ENCODE peak calls at places on chromosome 3, in five cellular contexts. One of them, this sample, is unnamed.

GRCh38 chr3:119294889-119295769 is 946 bp downstream of the ARHGAP31 start:
- DNase-seq in psoas muscle: peak; percentile 31
- DNase-seq in ovary: peak; percentile 47
- DNase-seq in uterus: peak; percentile 35
- DNase-seq in H9: peak; percentile 57
- DNase-seq in this sample: peak; percentile 43

GRCh38 chr3:45582407-45582806 is 12.1 kb upstream of the LIMD1 start:
- DNase-seq in psoas muscle: no peak
- DNase-seq in ovary: no peak
- DNase-seq in uterus: no peak
- DNase-seq in H9: no peak
- DNase-seq in this sample: no peak

GRCh38 chr3:11769704-11770103 is 77.0 kb downstream of the TAMM41 start:
- DNase-seq in psoas muscle: no peak
- DNase-seq in ovary: no peak
- DNase-seq in uterus: no peak
- DNase-seq in H9: no peak
- DNase-seq in this sample: no peak

GRCh38 chr3:35596611-35597010 is 42.7 kb upstream of the ARPP21 start:
- DNase-seq in psoas muscle: no peak
- DNase-seq in ovary: no peak
- DNase-seq in uterus: no peak
- DNase-seq in H9: no peak
- DNase-seq in this sample: no peak

GRCh38 chr3:73094127-73094526 is 32.7 kb downstream of the EBLN2 start:
- DNase-seq in psoas muscle: no peak
- DNase-seq in ovary: no peak
- DNase-seq in uterus: no peak
- DNase-seq in H9: peak; percentile 43
- DNase-seq in this sample: no peak

GRCh38 chr3:116280130-116280740 is 165.1 kb downstream of the LSAMP start:
- DNase-seq in psoas muscle: no peak
- DNase-seq in ovary: no peak
- DNase-seq in uterus: no peak
- DNase-seq in H9: no peak
- DNase-seq in this sample: no peak

GRCh38 chr3:75042941-75043340 is 428.5 kb upstream of the CNTN3 start:
- DNase-seq in psoas muscle: no peak
- DNase-seq in ovary: no peak
- DNase-seq in uterus: no peak
- DNase-seq in H9: peak; percentile 45
- DNase-seq in this sample: no peak

GRCh38 chr3:18297131-18297530 is 128.0 kb downstream of the SATB1 start:
- DNase-seq in psoas muscle: no peak
- DNase-seq in ovary: no peak
- DNase-seq in uterus: no peak
- DNase-seq in H9: no peak
- DNase-seq in this sample: no peak

GRCh38 chr3:133447751-133448477 is 48.1 kb downstream of the BFSP2 start:
- DNase-seq in psoas muscle: no peak
- DNase-seq in ovary: no peak
- DNase-seq in uterus: no peak
- DNase-seq in H9: no peak
- DNase-seq in this sample: no peak

GRCh38 chr3:124768812-124769211 is 38.6 kb downstream of the UMPS start:
- DNase-seq in psoas muscle: no peak
- DNase-seq in ovary: no peak
- DNase-seq in uterus: no peak
- DNase-seq in H9: no peak
- DNase-seq in this sample: peak; percentile 68
- TF ChIP-seq CTCF in psoas muscle: peak; percentile 32
- TF ChIP-seq CTCF in ovary: no peak
- TF ChIP-seq CTCF in uterus: no peak
- TF ChIP-seq CTCF in H9: peak; percentile 53
- TF ChIP-seq CTCF in this sample: peak; percentile 53

DNA sequence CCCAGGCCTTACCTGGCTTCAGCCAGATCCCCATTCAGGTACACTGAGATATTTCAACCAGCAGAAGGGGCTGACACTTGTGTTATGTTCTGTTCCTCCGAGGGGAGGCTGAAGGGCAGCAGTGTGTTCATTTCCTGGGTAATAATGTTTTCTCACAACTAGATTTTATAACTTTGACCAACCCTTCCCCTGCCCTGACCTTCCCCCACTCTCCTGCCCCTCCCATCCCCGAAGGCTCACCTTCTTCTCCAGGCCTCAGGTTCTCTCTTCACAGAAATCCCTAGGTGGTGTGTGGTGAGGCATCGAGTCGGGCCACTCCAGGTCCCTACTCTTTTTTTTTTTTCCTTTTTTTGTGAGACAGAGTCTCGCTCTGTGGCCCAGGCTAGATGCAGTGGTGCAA is 34.6 kb downstream of the EPHB3 start:
- DNase-seq in psoas muscle: no peak
- DNase-seq in ovary: no peak
- DNase-seq in uterus: no peak
- DNase-seq in H9: no peak
- DNase-seq in this sample: no peak
- TF ChIP-seq CTCF in psoas muscle: no peak
- TF ChIP-seq CTCF in ovary: no peak
- TF ChIP-seq CTCF in uterus: no peak
- TF ChIP-seq CTCF in H9: no peak
- TF ChIP-seq CTCF in this sample: no peak

GRCh38 chr3:177816667-177817208 is 619.5 kb upstream of the TBL1XR1 start:
- DNase-seq in psoas muscle: no peak
- DNase-seq in ovary: no peak
- DNase-seq in uterus: no peak
- DNase-seq in H9: no peak
- DNase-seq in this sample: no peak
- TF ChIP-seq CTCF in psoas muscle: peak; percentile 17
- TF ChIP-seq CTCF in ovary: no peak
- TF ChIP-seq CTCF in uterus: no peak
- TF ChIP-seq CTCF in H9: peak; percentile 42
- TF ChIP-seq CTCF in this sample: peak; percentile 23

DNA sequence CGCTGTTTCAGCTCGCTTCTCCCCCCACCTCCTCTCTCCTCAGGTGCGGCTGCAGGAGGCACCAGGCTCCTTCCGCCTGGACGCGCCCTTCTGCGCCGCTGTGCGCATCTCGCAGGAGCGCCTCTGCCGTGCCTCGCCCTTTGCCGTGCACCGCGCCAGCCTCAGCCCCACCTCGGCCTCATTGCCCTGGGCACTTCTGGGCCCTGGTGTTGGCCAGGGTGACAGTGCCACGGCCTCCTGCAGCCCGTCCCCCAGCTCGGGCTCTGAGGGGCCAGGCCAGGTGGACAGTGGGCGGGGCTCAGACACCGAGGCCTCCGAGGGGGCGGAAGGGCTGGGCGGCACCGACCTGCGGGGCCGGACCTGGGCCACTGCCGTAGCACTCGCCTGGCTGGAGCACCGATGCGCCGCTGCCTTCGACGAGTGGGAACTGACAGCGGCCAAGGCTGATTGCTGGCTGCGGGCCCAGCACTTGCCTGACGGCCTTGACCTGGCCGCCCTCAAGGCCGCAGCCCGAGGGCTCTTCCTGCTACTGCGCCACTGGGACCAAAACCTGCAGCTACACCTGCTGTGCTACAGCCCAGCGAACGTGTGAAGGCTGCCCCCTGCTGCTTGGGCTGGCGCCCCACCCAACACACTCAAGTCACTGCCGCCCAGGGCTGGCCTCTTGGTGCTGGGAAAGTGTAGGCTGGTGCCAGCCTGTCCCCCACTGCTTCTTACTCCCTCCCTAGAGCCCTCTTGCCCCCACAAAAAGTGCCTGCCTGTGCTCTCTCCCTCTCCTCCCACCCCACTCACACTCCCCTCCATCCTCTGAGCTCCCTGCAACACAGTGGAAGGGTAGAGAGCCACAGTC is 7.1 kb downstream of the ALG3 start:
- DNase-seq in psoas muscle: no peak
- DNase-seq in ovary: peak; percentile 73
- DNase-seq in uterus: no peak
- DNase-seq in H9: peak; percentile 61
- DNase-seq in this sample: peak; percentile 83
- TF ChIP-seq CTCF in psoas muscle: peak; percentile 47
- TF ChIP-seq CTCF in ovary: peak; percentile 21
- TF ChIP-seq CTCF in uterus: peak; percentile 19
- TF ChIP-seq CTCF in H9: peak; percentile 32
- TF ChIP-seq CTCF in this sample: peak; percentile 84

GRCh38 chr3:124411729-124412128 is 318.5 kb upstream of the UMPS start:
- DNase-seq in psoas muscle: no peak
- DNase-seq in ovary: no peak
- DNase-seq in uterus: no peak
- DNase-seq in H9: no peak
- DNase-seq in this sample: no peak
- TF ChIP-seq CTCF in psoas muscle: no peak
- TF ChIP-seq CTCF in ovary: no peak
- TF ChIP-seq CTCF in uterus: no peak
- TF ChIP-seq CTCF in H9: no peak
- TF ChIP-seq CTCF in this sample: no peak

This sample was measured in BE2C.